ENCODE peak calls at places on chromosomes 3 and 15, in nine cellular contexts. B is brain microvascular endothelial cell, Y is left lung, S is neuronal stem cell, C is fibroblast of lung, X is substantia nigra, M is hepatocyte, K is foreskin keratinocyte, L is GM23248. O is an unnamed sample.

GRCh38 chr3:20185364-20185732 is 658 bp downstream of the SGO1 start:
- DNase-seq in L (peak), M (peak), C (peak), X (no peak), S (no peak), Y (no peak), K (no peak), B (peak), O (no peak)

GRCh38 chr3:18295171-18295920 is 129.8 kb downstream of the SATB1 start:
- DNase-seq in X (no peak), K (peak), M (peak), S (peak), C (peak), B (peak), L (peak), Y (peak), O (no peak)

GRCh38 chr3:32083901-32084300 is 22.5 kb upstream of the GPD1L start:
- DNase-seq in K (no peak), C (no peak), S (no peak), X (no peak), B (no peak), Y (no peak), L (no peak), M (no peak), O (no peak)

GRCh38 chr3:149566296-149566945 is 91.4 kb downstream of the WWTR1 start:
- DNase-seq in K (no peak), Y (no peak), L (peak), S (no peak), M (peak), C (peak), B (no peak), X (no peak), O (no peak)

GRCh38 chr15:29687204-29687768 is 135.0 kb downstream of the TJP1 start:
- DNase-seq in M (no peak), Y (no peak), B (no peak), L (no peak), C (no peak), X (no peak), S (no peak), K (no peak), O (no peak)

GRCh38 chr3:127676456-127676855 is 3.7 kb downstream of the ABTB1 start:
- DNase-seq in X (no peak), L (no peak), C (no peak), K (no peak), Y (peak), S (no peak), M (no peak), B (no peak), O (peak)

GRCh38 chr3:184222521-184222920 is 6.9 kb upstream of the VWA5B2 start:
- DNase-seq in S (no peak), X (no peak), Y (no peak), L (no peak), M (no peak), C (no peak), B (no peak), K (no peak), O (no peak)

GRCh38 chr3:60870396-60870795 is 380.9 kb downstream of the FHIT start:
- DNase-seq in S (no peak), K (no peak), Y (no peak), X (no peak), L (no peak), C (no peak), B (no peak), M (no peak), O (no peak)

GRCh38 chr15:45644437-45644836 is 9.6 kb downstream of the SQOR start:
- DNase-seq in C (no peak), X (no peak), B (no peak), M (no peak), S (no peak), K (no peak), L (no peak), Y (no peak), O (no peak)

GRCh38 chr3:106817706-106818105 is 559.5 kb upstream of the CCDC54 start:
- DNase-seq in M (no peak), S (no peak), K (no peak), Y (no peak), B (no peak), L (no peak), C (no peak), X (no peak), O (no peak)

GRCh38 chr3:136802481-136802996 is 16.4 kb upstream of the SLC35G2 start:
- DNase-seq in B (peak), K (no peak), S (no peak), Y (no peak), C (peak), M (no peak), X (no peak), L (peak), O (no peak)

GRCh38 chr3:172517859-172518466 is 5.3 kb downstream of the TNFSF10 start:
- DNase-seq in L (peak), M (no peak), Y (no peak), X (no peak), K (no peak), C (no peak), B (no peak), S (no peak), O (no peak)

GRCh38 chr3:141229132-141229531 is 2.5 kb upstream of the PXYLP1 start:
- DNase-seq in B (no peak), M (no peak), C (no peak), K (no peak), L (no peak), S (no peak), Y (no peak), X (no peak), O (no peak)

GRCh38 chr15:66066005-66066404 is 187.5 kb downstream of the MEGF11 start:
- DNase-seq in S (no peak), C (no peak), K (no peak), B (no peak), M (no peak), X (no peak), Y (no peak), L (no peak), O (no peak)

GRCh38 chr3:106030620-106030945 is 161.8 kb upstream of the CBLB start:
- DNase-seq in L (peak), M (no peak), X (no peak), S (no peak), C (peak), Y (no peak), K (peak), B (no peak), O (no peak)

GRCh38 chr3:25652921-25653320 is 11.8 kb downstream of the TOP2B start:
- DNase-seq in C (no peak), S (no peak), X (no peak), B (no peak), K (no peak), L (peak), M (no peak), Y (no peak), O (no peak)

GRCh38 chr3:31699309-31699953 is 166.7 kb downstream of the STT3B start:
- DNase-seq in Y (no peak), L (peak), X (no peak), K (no peak), B (peak), M (no peak), C (peak), S (no peak), O (no peak)

GRCh38 chr3:13785853-13786455 is 93.9 kb downstream of the WNT7A start:
- DNase-seq in X (no peak), L (no peak), Y (no peak), S (peak), K (no peak), M (no peak), B (no peak), C (no peak), O (no peak)

GRCh38 chr3:2657408-2657807 is 452.8 kb downstream of the IL5RA start:
- DNase-seq in L (no peak), Y (no peak), S (no peak), B (no peak), K (no peak), C (peak), X (no peak), M (peak), O (no peak)

GRCh38 chr15:71752085-71752484 is 58.3 kb upstream of the NR2E3 start:
- DNase-seq in B (no peak), M (no peak), C (no peak), X (no peak), K (no peak), Y (no peak), L (peak), S (no peak), O (no peak)

GRCh38 chr3:159488657-159489056 is 500.0 kb upstream of the IL12A start:
- DNase-seq in Y (no peak), X (no peak), K (no peak), S (no peak), L (no peak), B (no peak), M (no peak), C (no peak), O (no peak)

GRCh38 chr3:18438586-18438985 is 13.4 kb upstream of the SATB1 start:
- DNase-seq in K (no peak), M (no peak), L (no peak), X (no peak), C (no peak), S (no peak), Y (peak), B (no peak), O (no peak)

GRCh38 chr3:59212128-59212764 is 162.4 kb upstream of the CFAP20DC start:
- DNase-seq in S (peak), X (no peak), K (peak), M (peak), Y (no peak), L (peak), B (peak), C (peak), O (no peak)

GRCh38 chr15:85503151-85503797 is 122.9 kb downstream of the AKAP13 start:
- DNase-seq in Y (no peak), K (no peak), X (no peak), L (no peak), B (no peak), C (no peak), S (no peak), M (no peak), O (no peak)

GRCh38 chr15:55434989-55435825 is 26.9 kb downstream of the PIERCE2 start:
- DNase-seq in C (peak), X (no peak), M (peak), L (peak), B (peak), S (peak), K (no peak), Y (no peak), O (no peak)

GRCh38 chr15:35986072-35986666 is 440.2 kb upstream of the DPH6 start:
- DNase-seq in M (peak), B (no peak), S (no peak), Y (peak), C (peak), L (no peak), K (no peak), X (no peak), O (no peak)

GRCh38 chr15:62773369-62774165 is 269.0 kb upstream of the TPM1 start:
- DNase-seq in M (no peak), S (no peak), K (no peak), L (no peak), B (no peak), Y (no peak), X (no peak), C (no peak), O (no peak)

GRCh38 chr15:91541286-91541685 is 312.2 kb upstream of the SLCO3A1 start:
- DNase-seq in X (no peak), M (no peak), L (peak), K (no peak), Y (no peak), C (no peak), S (no peak), B (no peak), O (no peak)

GRCh38 chr3:4716731-4717362 is 223.7 kb downstream of the ITPR1 start:
- DNase-seq in S (no peak), C (no peak), M (no peak), X (no peak), B (peak), Y (no peak), K (no peak), L (peak), O (no peak)
- H3K27ac ChIP-seq in S (no peak), C (peak), M (no peak), X (no peak), B (peak), Y (no peak), K (no peak), L (peak), O (peak)

GRCh38 chr3:195197764-195198423 is 73.1 kb downstream of the XXYLT1 start:
- DNase-seq in K (peak), Y (no peak), X (no peak), S (no peak), L (peak), B (peak), C (peak), M (no peak), O (no peak)

GRCh38 chr3:195195321-195196209 is 75.4 kb downstream of the XXYLT1 start:
- DNase-seq in X (peak), S (peak), L (no peak), Y (no peak), K (no peak), B (no peak), C (no peak), M (no peak), O (no peak)

GRCh38 chr3:195198424-195199346 is 72.3 kb downstream of the XXYLT1 start:
- DNase-seq in K (no peak), X (no peak), M (no peak), L (no peak), S (no peak), B (no peak), C (no peak), Y (no peak), O (no peak)

GRCh38 chr3:195194559-195195161 is 76.3 kb downstream of the XXYLT1 start:
- DNase-seq in L (no peak), K (no peak), Y (no peak), B (no peak), C (no peak), X (no peak), M (no peak), S (no peak), O (no peak)

DNA sequence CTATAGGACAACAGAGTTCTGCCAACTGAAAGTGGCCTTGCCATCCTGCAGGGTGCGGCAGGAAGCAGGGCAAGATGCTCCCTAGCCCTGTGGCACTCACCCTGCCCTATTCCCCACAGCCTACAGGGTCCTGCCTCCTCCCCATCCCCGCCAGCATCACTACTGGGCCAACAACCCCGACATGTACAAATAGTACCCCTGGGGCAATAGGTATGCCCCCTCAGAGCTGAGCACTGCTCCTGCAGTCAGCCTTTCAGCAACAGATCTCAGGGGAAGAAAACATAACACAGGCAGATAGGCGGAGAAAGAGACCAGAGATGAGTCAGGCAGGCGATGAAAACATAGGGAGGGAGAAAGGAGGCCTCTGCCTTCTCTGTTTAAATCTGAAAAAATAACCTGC is 74.7 kb downstream of the XXYLT1 start:
- DNase-seq in B (peak), K (no peak), S (no peak), Y (no peak), C (peak), M (no peak), X (no peak), L (peak), O (no peak)
- H3K27ac ChIP-seq in B (peak), K (no peak), S (peak), Y (no peak), C (peak), M (no peak), X (no peak), L (peak), O (no peak)

GRCh38 chr15:31305375-31305774 is 21.3 kb upstream of the KLF13 start:
- DNase-seq in M (no peak), K (no peak), S (no peak), L (no peak), B (no peak), X (no peak), C (no peak), Y (no peak), O (no peak)
- H3K27ac ChIP-seq in M (no peak), K (no peak), S (no peak), L (no peak), B (no peak), X (peak), C (no peak), Y (no peak), O (no peak)

GRCh38 chr3:53045784-53046170 is at the start of gene SFMBT1:
- DNase-seq in C (peak), Y (peak), S (peak), X (peak), B (no peak), M (peak), K (no peak), L (peak), O (peak)
- H3K27ac ChIP-seq in C (peak), Y (peak), S (peak), X (peak), B (no peak), M (peak), K (no peak), L (no peak), O (peak)

GRCh38 chr3:152192936-152193672 is 75.6 kb upstream of the MBNL1 start:
- DNase-seq in M (peak), B (no peak), C (no peak), S (no peak), X (no peak), L (no peak), K (no peak), Y (no peak), O (no peak)
- H3K27ac ChIP-seq in M (peak), B (no peak), C (no peak), S (no peak), X (no peak), L (no peak), K (no peak), Y (peak), O (peak)

DNA sequence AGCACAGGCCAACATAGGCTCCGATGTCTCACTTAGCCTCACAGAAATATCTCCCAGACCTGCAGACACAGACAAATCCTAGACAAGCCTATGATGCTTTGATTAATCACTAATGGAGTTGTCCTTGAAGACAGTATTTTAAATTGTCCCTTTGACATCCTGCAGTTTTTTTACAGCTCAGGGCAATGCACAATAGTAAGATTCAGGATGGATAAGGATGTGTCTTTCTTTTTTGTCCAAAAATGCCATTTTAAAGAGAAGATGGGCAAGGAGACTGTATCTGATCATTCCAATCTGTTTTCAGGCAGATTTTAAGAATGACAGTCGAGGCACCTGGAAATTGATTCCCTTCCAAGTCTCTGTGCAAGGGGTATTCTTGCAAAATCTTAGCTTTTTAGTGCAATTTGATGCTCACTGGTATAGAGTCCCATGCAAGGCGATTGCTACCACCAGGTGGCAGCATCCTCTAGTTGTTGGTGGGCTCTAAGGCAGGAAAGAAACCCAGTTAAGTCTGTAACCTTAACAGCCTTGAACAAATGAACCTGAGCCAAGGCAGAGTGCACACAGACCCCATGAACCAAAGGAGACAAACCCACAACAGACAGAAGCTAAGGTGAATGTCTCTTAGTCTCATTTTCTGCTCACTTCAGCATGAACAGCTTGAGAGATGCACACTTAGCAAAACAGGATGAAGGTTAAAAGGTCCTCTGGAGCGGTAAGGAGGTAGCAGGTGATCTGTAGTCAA is 51.2 kb upstream of the MINAR1 start:
- DNase-seq in L (peak), B (peak), Y (no peak), M (peak), S (peak), K (peak), C (peak), X (peak), O (peak)
- H3K27ac ChIP-seq in L (no peak), B (no peak), Y (no peak), M (no peak), S (no peak), K (no peak), C (no peak), X (no peak), O (no peak)

GRCh38 chr3:108297636-108298035 is 1.3 kb downstream of the HHLA2 start:
- DNase-seq in S (no peak), C (no peak), Y (no peak), L (no peak), B (no peak), K (no peak), M (peak), X (no peak), O (no peak)
- H3K27ac ChIP-seq in S (no peak), C (no peak), Y (no peak), L (no peak), B (no peak), K (no peak), M (peak), X (no peak), O (no peak)

GRCh38 chr3:188975612-188976314 is 196.0 kb upstream of the TPRG1 start:
- DNase-seq in X (no peak), C (peak), B (peak), K (peak), S (no peak), M (peak), Y (no peak), L (no peak), O (no peak)

GRCh38 chr3:188976407-188976806 is 195.4 kb upstream of the TPRG1 start:
- DNase-seq in K (peak), S (no peak), B (no peak), X (no peak), Y (no peak), L (no peak), C (no peak), M (no peak), O (no peak)

GRCh38 chr3:188972313-188972712 is 199.5 kb upstream of the TPRG1 start:
- DNase-seq in B (no peak), Y (no peak), C (no peak), K (no peak), L (no peak), M (no peak), X (no peak), S (no peak), O (no peak)

GRCh38 chr3:188978772-188979171 is 193.0 kb upstream of the TPRG1 start:
- DNase-seq in Y (no peak), K (no peak), L (peak), S (no peak), M (peak), C (peak), X (no peak), B (peak), O (peak)

GRCh38 chr3:188974856-188975611 is 196.7 kb upstream of the TPRG1 start:
- DNase-seq in B (no peak), M (no peak), Y (no peak), L (peak), S (no peak), C (peak), K (no peak), X (no peak), O (no peak)
- H3K27ac ChIP-seq in B (no peak), M (peak), Y (peak), L (no peak), S (no peak), C (peak), K (no peak), X (no peak), O (no peak)

O was measured in tibial artery.